ENCODE peak calls at places on chromosomes 2 and 18, in six cellular contexts. One of them, this sample, is unnamed.
A peak's percentile ranks its signal among the peaks of the same experiment; 100 is the strongest.

GRCh38 chr2:97355887-97356286 is 233.8 kb downstream of the ANKRD36B start:
- DNase-seq in ACHN: no peak
- DNase-seq in activated CD4-positive, alpha-beta T cell treated with anti-CD3 and anti-CD28 coated beads, Interleukin-2, amount 10 ng/mL, durations not matched to agents 7 days and 5 days: no peak
- DNase-seq in iris pigment epithelial cell: no peak
- DNase-seq in mesenteric fat pad: no peak
- DNase-seq in fibroblast of the conjunctiva: no peak
- DNase-seq in this sample: no peak

GRCh38 chr2:66840321-66841014 is 405.5 kb downstream of the MEIS1 start:
- DNase-seq in ACHN: no peak
- DNase-seq in activated CD4-positive, alpha-beta T cell treated with anti-CD3 and anti-CD28 coated beads, Interleukin-2, amount 10 ng/mL, durations not matched to agents 7 days and 5 days: no peak
- DNase-seq in iris pigment epithelial cell: peak; percentile 89
- DNase-seq in mesenteric fat pad: no peak
- DNase-seq in fibroblast of the conjunctiva: peak; percentile 64
- DNase-seq in this sample: no peak

GRCh38 chr2:196220671-196221070 is 49.3 kb upstream of the STK17B start:
- DNase-seq in ACHN: no peak
- DNase-seq in activated CD4-positive, alpha-beta T cell treated with anti-CD3 and anti-CD28 coated beads, Interleukin-2, amount 10 ng/mL, durations not matched to agents 7 days and 5 days: no peak
- DNase-seq in iris pigment epithelial cell: no peak
- DNase-seq in mesenteric fat pad: no peak
- DNase-seq in fibroblast of the conjunctiva: no peak
- DNase-seq in this sample: no peak

GRCh38 chr2:199459286-199460100 is 1.8 kb upstream of the SATB2 start:
- DNase-seq in ACHN: peak; percentile 95
- DNase-seq in activated CD4-positive, alpha-beta T cell treated with anti-CD3 and anti-CD28 coated beads, Interleukin-2, amount 10 ng/mL, durations not matched to agents 7 days and 5 days: peak; percentile 53
- DNase-seq in iris pigment epithelial cell: peak; percentile 96
- DNase-seq in mesenteric fat pad: peak; percentile 94
- DNase-seq in fibroblast of the conjunctiva: peak; percentile 80
- DNase-seq in this sample: peak; percentile 69

GRCh38 chr18:21110667-21111350 is 804 bp downstream of the ROCK1 start:
- DNase-seq in ACHN: peak; percentile 29
- DNase-seq in activated CD4-positive, alpha-beta T cell treated with anti-CD3 and anti-CD28 coated beads, Interleukin-2, amount 10 ng/mL, durations not matched to agents 7 days and 5 days: peak; percentile 76
- DNase-seq in iris pigment epithelial cell: peak; percentile 50
- DNase-seq in mesenteric fat pad: peak; percentile 91
- DNase-seq in fibroblast of the conjunctiva: no peak
- DNase-seq in this sample: peak; percentile 80

GRCh38 chr2:46188041-46188715 is 109.0 kb upstream of the EPAS1 start:
- DNase-seq in ACHN: no peak
- DNase-seq in activated CD4-positive, alpha-beta T cell treated with anti-CD3 and anti-CD28 coated beads, Interleukin-2, amount 10 ng/mL, durations not matched to agents 7 days and 5 days: no peak
- DNase-seq in iris pigment epithelial cell: no peak
- DNase-seq in mesenteric fat pad: no peak
- DNase-seq in fibroblast of the conjunctiva: no peak
- DNase-seq in this sample: no peak

GRCh38 chr18:4074647-4075046 is 380.5 kb downstream of the DLGAP1 start:
- DNase-seq in ACHN: no peak
- DNase-seq in activated CD4-positive, alpha-beta T cell treated with anti-CD3 and anti-CD28 coated beads, Interleukin-2, amount 10 ng/mL, durations not matched to agents 7 days and 5 days: no peak
- DNase-seq in iris pigment epithelial cell: no peak
- DNase-seq in mesenteric fat pad: no peak
- DNase-seq in fibroblast of the conjunctiva: no peak
- DNase-seq in this sample: no peak

GRCh38 chr2:37561615-37562569 is 109.5 kb downstream of the CDC42EP3 start:
- DNase-seq in ACHN: peak; percentile 95
- DNase-seq in activated CD4-positive, alpha-beta T cell treated with anti-CD3 and anti-CD28 coated beads, Interleukin-2, amount 10 ng/mL, durations not matched to agents 7 days and 5 days: no peak
- DNase-seq in iris pigment epithelial cell: peak; percentile 96
- DNase-seq in mesenteric fat pad: no peak
- DNase-seq in fibroblast of the conjunctiva: peak; percentile 82
- DNase-seq in this sample: no peak

GRCh38 chr2:198883604-198884003 is 574.1 kb downstream of the SATB2 start:
- DNase-seq in ACHN: no peak
- DNase-seq in activated CD4-positive, alpha-beta T cell treated with anti-CD3 and anti-CD28 coated beads, Interleukin-2, amount 10 ng/mL, durations not matched to agents 7 days and 5 days: no peak
- DNase-seq in iris pigment epithelial cell: peak; percentile 1
- DNase-seq in mesenteric fat pad: no peak
- DNase-seq in fibroblast of the conjunctiva: no peak
- DNase-seq in this sample: no peak

GRCh38 chr2:27795868-27796277 is 24.4 kb downstream of the MRPL33 start:
- DNase-seq in ACHN: no peak
- DNase-seq in activated CD4-positive, alpha-beta T cell treated with anti-CD3 and anti-CD28 coated beads, Interleukin-2, amount 10 ng/mL, durations not matched to agents 7 days and 5 days: no peak
- DNase-seq in iris pigment epithelial cell: no peak
- DNase-seq in mesenteric fat pad: no peak
- DNase-seq in fibroblast of the conjunctiva: no peak
- DNase-seq in this sample: no peak

GRCh38 chr2:238908960-238909951 is 61.4 kb downstream of the TWIST2 start:
- DNase-seq in ACHN: peak; percentile 11
- DNase-seq in activated CD4-positive, alpha-beta T cell treated with anti-CD3 and anti-CD28 coated beads, Interleukin-2, amount 10 ng/mL, durations not matched to agents 7 days and 5 days: no peak
- DNase-seq in iris pigment epithelial cell: peak; percentile 62
- DNase-seq in mesenteric fat pad: peak; percentile 89
- DNase-seq in fibroblast of the conjunctiva: peak; percentile 35
- DNase-seq in this sample: no peak

GRCh38 chr18:34847408-34847807 is 137.3 kb downstream of the DTNA start:
- DNase-seq in ACHN: no peak
- DNase-seq in activated CD4-positive, alpha-beta T cell treated with anti-CD3 and anti-CD28 coated beads, Interleukin-2, amount 10 ng/mL, durations not matched to agents 7 days and 5 days: no peak
- DNase-seq in iris pigment epithelial cell: no peak
- DNase-seq in mesenteric fat pad: no peak
- DNase-seq in fibroblast of the conjunctiva: no peak
- DNase-seq in this sample: no peak

This sample was measured in DND-41.